ENCODE peak calls at places on chromosomes 5 and 9, in nine cellular contexts. One of them, this sample, is unnamed.

GRCh38 chr9:136093331-136093986 is 1.6 kb downstream of the NACC2 start:
- DNase-seq in activated CD8-positive, alpha-beta memory T cell treated with anti-CD3 and anti-CD28 coated beads for 4 hours: no peak
- DNase-seq in activated CD4-positive, alpha-beta T cell treated with anti-CD3 and anti-CD28 coated beads for 24 hours: no peak
- DNase-seq in activated naive CD4-positive, alpha-beta T cell treated with Interleukin-2 at 50 U/mL for 16 hours: no peak
- DNase-seq in left ventricle myocardium superior: peak
- DNase-seq in midbrain: no peak
- DNase-seq in thyroid gland: peak
- DNase-seq in HTR-8/SVneo: no peak
- DNase-seq in foreskin fibroblast: peak
- DNase-seq in this sample: no peak

GRCh38 chr9:2711716-2712115 is 5.6 kb upstream of the KCNV2 start:
- DNase-seq in activated CD8-positive, alpha-beta memory T cell treated with anti-CD3 and anti-CD28 coated beads for 4 hours: no peak
- DNase-seq in activated CD4-positive, alpha-beta T cell treated with anti-CD3 and anti-CD28 coated beads for 24 hours: no peak
- DNase-seq in activated naive CD4-positive, alpha-beta T cell treated with Interleukin-2 at 50 U/mL for 16 hours: no peak
- DNase-seq in left ventricle myocardium superior: no peak
- DNase-seq in midbrain: no peak
- DNase-seq in thyroid gland: no peak
- DNase-seq in HTR-8/SVneo: no peak
- DNase-seq in foreskin fibroblast: no peak
- DNase-seq in this sample: no peak

GRCh38 chr9:86181379-86182315 is 77.8 kb downstream of the C9orf153 start:
- DNase-seq in activated CD8-positive, alpha-beta memory T cell treated with anti-CD3 and anti-CD28 coated beads for 4 hours: no peak
- DNase-seq in activated CD4-positive, alpha-beta T cell treated with anti-CD3 and anti-CD28 coated beads for 24 hours: no peak
- DNase-seq in activated naive CD4-positive, alpha-beta T cell treated with Interleukin-2 at 50 U/mL for 16 hours: no peak
- DNase-seq in left ventricle myocardium superior: no peak
- DNase-seq in midbrain: no peak
- DNase-seq in thyroid gland: no peak
- DNase-seq in HTR-8/SVneo: no peak
- DNase-seq in foreskin fibroblast: no peak
- DNase-seq in this sample: no peak

GRCh38 chr5:6683241-6683640 is 30.0 kb upstream of the TENT4A start:
- DNase-seq in activated CD8-positive, alpha-beta memory T cell treated with anti-CD3 and anti-CD28 coated beads for 4 hours: no peak
- DNase-seq in activated CD4-positive, alpha-beta T cell treated with anti-CD3 and anti-CD28 coated beads for 24 hours: no peak
- DNase-seq in activated naive CD4-positive, alpha-beta T cell treated with Interleukin-2 at 50 U/mL for 16 hours: no peak
- DNase-seq in left ventricle myocardium superior: no peak
- DNase-seq in midbrain: no peak
- DNase-seq in thyroid gland: no peak
- DNase-seq in HTR-8/SVneo: no peak
- DNase-seq in foreskin fibroblast: no peak
- DNase-seq in this sample: no peak

GRCh38 chr5:172007795-172008465 is 1.5 kb upstream of the FBXW11 start:
- DNase-seq in activated CD8-positive, alpha-beta memory T cell treated with anti-CD3 and anti-CD28 coated beads for 4 hours: no peak
- DNase-seq in activated CD4-positive, alpha-beta T cell treated with anti-CD3 and anti-CD28 coated beads for 24 hours: no peak
- DNase-seq in activated naive CD4-positive, alpha-beta T cell treated with Interleukin-2 at 50 U/mL for 16 hours: no peak
- DNase-seq in left ventricle myocardium superior: no peak
- DNase-seq in midbrain: no peak
- DNase-seq in thyroid gland: no peak
- DNase-seq in HTR-8/SVneo: no peak
- DNase-seq in foreskin fibroblast: peak
- DNase-seq in this sample: no peak

GRCh38 chr9:37121881-37122280 is 1.5 kb downstream of the ZCCHC7 start:
- DNase-seq in activated CD8-positive, alpha-beta memory T cell treated with anti-CD3 and anti-CD28 coated beads for 4 hours: no peak
- DNase-seq in activated CD4-positive, alpha-beta T cell treated with anti-CD3 and anti-CD28 coated beads for 24 hours: no peak
- DNase-seq in activated naive CD4-positive, alpha-beta T cell treated with Interleukin-2 at 50 U/mL for 16 hours: no peak
- DNase-seq in left ventricle myocardium superior: no peak
- DNase-seq in midbrain: no peak
- DNase-seq in thyroid gland: no peak
- DNase-seq in HTR-8/SVneo: no peak
- DNase-seq in foreskin fibroblast: peak
- DNase-seq in this sample: no peak

GRCh38 chr9:21316032-21316842 is 11.1 kb upstream of the IFNA5 start:
- DNase-seq in activated CD8-positive, alpha-beta memory T cell treated with anti-CD3 and anti-CD28 coated beads for 4 hours: no peak
- DNase-seq in activated CD4-positive, alpha-beta T cell treated with anti-CD3 and anti-CD28 coated beads for 24 hours: no peak
- DNase-seq in activated naive CD4-positive, alpha-beta T cell treated with Interleukin-2 at 50 U/mL for 16 hours: no peak
- DNase-seq in left ventricle myocardium superior: no peak
- DNase-seq in midbrain: no peak
- DNase-seq in thyroid gland: no peak
- DNase-seq in HTR-8/SVneo: no peak
- DNase-seq in foreskin fibroblast: no peak
- DNase-seq in this sample: no peak

GRCh38 chr9:136614372-136614922 is 48.3 kb upstream of the EGFL7 start:
- DNase-seq in activated CD8-positive, alpha-beta memory T cell treated with anti-CD3 and anti-CD28 coated beads for 4 hours: no peak
- DNase-seq in activated CD4-positive, alpha-beta T cell treated with anti-CD3 and anti-CD28 coated beads for 24 hours: no peak
- DNase-seq in activated naive CD4-positive, alpha-beta T cell treated with Interleukin-2 at 50 U/mL for 16 hours: no peak
- DNase-seq in left ventricle myocardium superior: peak
- DNase-seq in midbrain: no peak
- DNase-seq in thyroid gland: no peak
- DNase-seq in HTR-8/SVneo: peak
- DNase-seq in foreskin fibroblast: peak
- DNase-seq in this sample: no peak

GRCh38 chr9:13993482-13994267 is 320.3 kb downstream of the NFIB start:
- DNase-seq in activated CD8-positive, alpha-beta memory T cell treated with anti-CD3 and anti-CD28 coated beads for 4 hours: no peak
- DNase-seq in activated CD4-positive, alpha-beta T cell treated with anti-CD3 and anti-CD28 coated beads for 24 hours: no peak
- DNase-seq in activated naive CD4-positive, alpha-beta T cell treated with Interleukin-2 at 50 U/mL for 16 hours: no peak
- DNase-seq in left ventricle myocardium superior: no peak
- DNase-seq in midbrain: no peak
- DNase-seq in thyroid gland: no peak
- DNase-seq in HTR-8/SVneo: no peak
- DNase-seq in foreskin fibroblast: no peak
- DNase-seq in this sample: no peak

GRCh38 chr9:34126207-34127034 is at the start of gene DCAF12:
- DNase-seq in activated CD8-positive, alpha-beta memory T cell treated with anti-CD3 and anti-CD28 coated beads for 4 hours: peak
- DNase-seq in activated CD4-positive, alpha-beta T cell treated with anti-CD3 and anti-CD28 coated beads for 24 hours: peak
- DNase-seq in activated naive CD4-positive, alpha-beta T cell treated with Interleukin-2 at 50 U/mL for 16 hours: peak
- DNase-seq in left ventricle myocardium superior: peak
- DNase-seq in midbrain: peak
- DNase-seq in thyroid gland: peak
- DNase-seq in HTR-8/SVneo: peak
- DNase-seq in foreskin fibroblast: peak
- DNase-seq in this sample: peak

GRCh38 chr5:81650992-81651391 is 99.9 kb downstream of the SSBP2 start:
- DNase-seq in activated CD8-positive, alpha-beta memory T cell treated with anti-CD3 and anti-CD28 coated beads for 4 hours: no peak
- DNase-seq in activated CD4-positive, alpha-beta T cell treated with anti-CD3 and anti-CD28 coated beads for 24 hours: no peak
- DNase-seq in activated naive CD4-positive, alpha-beta T cell treated with Interleukin-2 at 50 U/mL for 16 hours: no peak
- DNase-seq in left ventricle myocardium superior: no peak
- DNase-seq in midbrain: no peak
- DNase-seq in thyroid gland: no peak
- DNase-seq in HTR-8/SVneo: no peak
- DNase-seq in foreskin fibroblast: no peak
- DNase-seq in this sample: no peak

GRCh38 chr5:107129051-107129450 is 541.7 kb downstream of the EFNA5 start:
- DNase-seq in activated CD8-positive, alpha-beta memory T cell treated with anti-CD3 and anti-CD28 coated beads for 4 hours: no peak
- DNase-seq in activated CD4-positive, alpha-beta T cell treated with anti-CD3 and anti-CD28 coated beads for 24 hours: no peak
- DNase-seq in activated naive CD4-positive, alpha-beta T cell treated with Interleukin-2 at 50 U/mL for 16 hours: no peak
- DNase-seq in left ventricle myocardium superior: no peak
- DNase-seq in midbrain: no peak
- DNase-seq in thyroid gland: no peak
- DNase-seq in HTR-8/SVneo: no peak
- DNase-seq in foreskin fibroblast: peak
- DNase-seq in this sample: no peak

GRCh38 chr5:85841653-85842052 is 776.1 kb upstream of the COX7C start:
- DNase-seq in activated CD8-positive, alpha-beta memory T cell treated with anti-CD3 and anti-CD28 coated beads for 4 hours: no peak
- DNase-seq in activated CD4-positive, alpha-beta T cell treated with anti-CD3 and anti-CD28 coated beads for 24 hours: no peak
- DNase-seq in activated naive CD4-positive, alpha-beta T cell treated with Interleukin-2 at 50 U/mL for 16 hours: no peak
- DNase-seq in left ventricle myocardium superior: no peak
- DNase-seq in midbrain: no peak
- DNase-seq in thyroid gland: no peak
- DNase-seq in HTR-8/SVneo: no peak
- DNase-seq in foreskin fibroblast: no peak
- DNase-seq in this sample: no peak

GRCh38 chr5:157038568-157039187 is 20.2 kb downstream of the HAVCR1 start:
- DNase-seq in activated CD8-positive, alpha-beta memory T cell treated with anti-CD3 and anti-CD28 coated beads for 4 hours: no peak
- DNase-seq in activated CD4-positive, alpha-beta T cell treated with anti-CD3 and anti-CD28 coated beads for 24 hours: no peak
- DNase-seq in activated naive CD4-positive, alpha-beta T cell treated with Interleukin-2 at 50 U/mL for 16 hours: no peak
- DNase-seq in left ventricle myocardium superior: no peak
- DNase-seq in midbrain: no peak
- DNase-seq in thyroid gland: no peak
- DNase-seq in HTR-8/SVneo: no peak
- DNase-seq in foreskin fibroblast: no peak
- DNase-seq in this sample: no peak

GRCh38 chr5:135477594-135477993 is 25.4 kb upstream of the TIFAB start:
- DNase-seq in activated CD8-positive, alpha-beta memory T cell treated with anti-CD3 and anti-CD28 coated beads for 4 hours: no peak
- DNase-seq in activated CD4-positive, alpha-beta T cell treated with anti-CD3 and anti-CD28 coated beads for 24 hours: no peak
- DNase-seq in activated naive CD4-positive, alpha-beta T cell treated with Interleukin-2 at 50 U/mL for 16 hours: no peak
- DNase-seq in left ventricle myocardium superior: no peak
- DNase-seq in midbrain: no peak
- DNase-seq in thyroid gland: no peak
- DNase-seq in HTR-8/SVneo: no peak
- DNase-seq in foreskin fibroblast: no peak
- DNase-seq in this sample: no peak

GRCh38 chr9:83472221-83472665 is 66.0 kb downstream of the FRMD3 start:
- DNase-seq in activated CD8-positive, alpha-beta memory T cell treated with anti-CD3 and anti-CD28 coated beads for 4 hours: no peak
- DNase-seq in activated CD4-positive, alpha-beta T cell treated with anti-CD3 and anti-CD28 coated beads for 24 hours: no peak
- DNase-seq in activated naive CD4-positive, alpha-beta T cell treated with Interleukin-2 at 50 U/mL for 16 hours: no peak
- DNase-seq in left ventricle myocardium superior: no peak
- DNase-seq in midbrain: no peak
- DNase-seq in thyroid gland: no peak
- DNase-seq in HTR-8/SVneo: no peak
- DNase-seq in foreskin fibroblast: peak
- DNase-seq in this sample: no peak

GRCh38 chr5:79955496-79956172 is 35.4 kb downstream of the MTX3 start:
- DNase-seq in activated CD8-positive, alpha-beta memory T cell treated with anti-CD3 and anti-CD28 coated beads for 4 hours: no peak
- DNase-seq in activated CD4-positive, alpha-beta T cell treated with anti-CD3 and anti-CD28 coated beads for 24 hours: no peak
- DNase-seq in activated naive CD4-positive, alpha-beta T cell treated with Interleukin-2 at 50 U/mL for 16 hours: no peak
- DNase-seq in left ventricle myocardium superior: no peak
- DNase-seq in midbrain: no peak
- DNase-seq in thyroid gland: no peak
- DNase-seq in HTR-8/SVneo: no peak
- DNase-seq in foreskin fibroblast: no peak
- DNase-seq in this sample: no peak

GRCh38 chr9:90659626-90660364 is 17.2 kb upstream of the DIRAS2 start:
- DNase-seq in activated CD8-positive, alpha-beta memory T cell treated with anti-CD3 and anti-CD28 coated beads for 4 hours: no peak
- DNase-seq in activated CD4-positive, alpha-beta T cell treated with anti-CD3 and anti-CD28 coated beads for 24 hours: no peak
- DNase-seq in activated naive CD4-positive, alpha-beta T cell treated with Interleukin-2 at 50 U/mL for 16 hours: no peak
- DNase-seq in left ventricle myocardium superior: no peak
- DNase-seq in midbrain: no peak
- DNase-seq in thyroid gland: no peak
- DNase-seq in HTR-8/SVneo: no peak
- DNase-seq in foreskin fibroblast: peak
- DNase-seq in this sample: no peak

GRCh38 chr5:159412284-159413046 is 82.2 kb upstream of the IL12B start:
- DNase-seq in activated CD8-positive, alpha-beta memory T cell treated with anti-CD3 and anti-CD28 coated beads for 4 hours: peak
- DNase-seq in activated CD4-positive, alpha-beta T cell treated with anti-CD3 and anti-CD28 coated beads for 24 hours: peak
- DNase-seq in activated naive CD4-positive, alpha-beta T cell treated with Interleukin-2 at 50 U/mL for 16 hours: peak
- DNase-seq in left ventricle myocardium superior: no peak
- DNase-seq in midbrain: no peak
- DNase-seq in thyroid gland: peak
- DNase-seq in HTR-8/SVneo: no peak
- DNase-seq in foreskin fibroblast: no peak
- DNase-seq in this sample: no peak

GRCh38 chr5:141420855-141421488 is at the start of gene PCDHGA11:
- DNase-seq in activated CD8-positive, alpha-beta memory T cell treated with anti-CD3 and anti-CD28 coated beads for 4 hours: no peak
- DNase-seq in activated CD4-positive, alpha-beta T cell treated with anti-CD3 and anti-CD28 coated beads for 24 hours: peak
- DNase-seq in activated naive CD4-positive, alpha-beta T cell treated with Interleukin-2 at 50 U/mL for 16 hours: peak
- DNase-seq in left ventricle myocardium superior: no peak
- DNase-seq in midbrain: no peak
- DNase-seq in thyroid gland: peak
- DNase-seq in HTR-8/SVneo: no peak
- DNase-seq in foreskin fibroblast: peak
- DNase-seq in this sample: no peak

GRCh38 chr9:15231788-15232635 is 75.0 kb downstream of the TTC39B start:
- DNase-seq in activated CD8-positive, alpha-beta memory T cell treated with anti-CD3 and anti-CD28 coated beads for 4 hours: no peak
- DNase-seq in activated CD4-positive, alpha-beta T cell treated with anti-CD3 and anti-CD28 coated beads for 24 hours: peak
- DNase-seq in activated naive CD4-positive, alpha-beta T cell treated with Interleukin-2 at 50 U/mL for 16 hours: peak
- DNase-seq in left ventricle myocardium superior: no peak
- DNase-seq in midbrain: no peak
- DNase-seq in thyroid gland: no peak
- DNase-seq in HTR-8/SVneo: no peak
- DNase-seq in foreskin fibroblast: peak
- DNase-seq in this sample: no peak

GRCh38 chr5:38456657-38457056 is 99.8 kb downstream of the LIFR start:
- DNase-seq in activated CD8-positive, alpha-beta memory T cell treated with anti-CD3 and anti-CD28 coated beads for 4 hours: no peak
- DNase-seq in activated CD4-positive, alpha-beta T cell treated with anti-CD3 and anti-CD28 coated beads for 24 hours: no peak
- DNase-seq in activated naive CD4-positive, alpha-beta T cell treated with Interleukin-2 at 50 U/mL for 16 hours: no peak
- DNase-seq in left ventricle myocardium superior: no peak
- DNase-seq in midbrain: no peak
- DNase-seq in thyroid gland: no peak
- DNase-seq in HTR-8/SVneo: no peak
- DNase-seq in foreskin fibroblast: peak
- DNase-seq in this sample: no peak

GRCh38 chr5:126676195-126676624 is 75.5 kb downstream of the PHAX start:
- DNase-seq in activated CD8-positive, alpha-beta memory T cell treated with anti-CD3 and anti-CD28 coated beads for 4 hours: peak
- DNase-seq in activated CD4-positive, alpha-beta T cell treated with anti-CD3 and anti-CD28 coated beads for 24 hours: peak
- DNase-seq in activated naive CD4-positive, alpha-beta T cell treated with Interleukin-2 at 50 U/mL for 16 hours: peak
- DNase-seq in left ventricle myocardium superior: no peak
- DNase-seq in midbrain: peak
- DNase-seq in thyroid gland: peak
- DNase-seq in HTR-8/SVneo: peak
- DNase-seq in foreskin fibroblast: peak
- DNase-seq in this sample: peak

GRCh38 chr5:42005561-42006153 is 80.6 kb downstream of the FBXO4 start:
- DNase-seq in activated CD8-positive, alpha-beta memory T cell treated with anti-CD3 and anti-CD28 coated beads for 4 hours: no peak
- DNase-seq in activated CD4-positive, alpha-beta T cell treated with anti-CD3 and anti-CD28 coated beads for 24 hours: no peak
- DNase-seq in activated naive CD4-positive, alpha-beta T cell treated with Interleukin-2 at 50 U/mL for 16 hours: no peak
- DNase-seq in left ventricle myocardium superior: no peak
- DNase-seq in midbrain: no peak
- DNase-seq in thyroid gland: no peak
- DNase-seq in HTR-8/SVneo: no peak
- DNase-seq in foreskin fibroblast: peak
- DNase-seq in this sample: no peak

GRCh38 chr5:61805101-61805500 is 473.0 kb downstream of the ZSWIM6 start:
- DNase-seq in activated CD8-positive, alpha-beta memory T cell treated with anti-CD3 and anti-CD28 coated beads for 4 hours: no peak
- DNase-seq in activated CD4-positive, alpha-beta T cell treated with anti-CD3 and anti-CD28 coated beads for 24 hours: no peak
- DNase-seq in activated naive CD4-positive, alpha-beta T cell treated with Interleukin-2 at 50 U/mL for 16 hours: no peak
- DNase-seq in left ventricle myocardium superior: no peak
- DNase-seq in midbrain: no peak
- DNase-seq in thyroid gland: no peak
- DNase-seq in HTR-8/SVneo: peak
- DNase-seq in foreskin fibroblast: peak
- DNase-seq in this sample: peak